ENCODE peak calls at places on chromosomes 16 and 17, in nine cellular contexts. W is uterus, P is body of pancreas, K is HepG2, Z is transverse colon, R is ovary, G is upper lobe of left lung, T is tibial nerve, M is A549. F is an unnamed sample.
A peak's percentile ranks its signal among the peaks of the same experiment; 100 is the strongest.

GRCh38 chr17:65360961-65361552 is 200.4 kb downstream of the AXIN2 start:
- DNase-seq in P (no peak), M (no peak), W (no peak), T (no peak), Z (peak; percentile 37), R (no peak), K (no peak), G (no peak), F (no peak)

GRCh38 chr16:78385406-78385805 is 286.0 kb downstream of the WWOX start:
- DNase-seq in G (no peak), T (no peak), K (no peak), M (no peak), P (no peak), R (no peak), W (no peak), Z (no peak), F (no peak)

GRCh38 chr17:20925091-20925490 is 117.7 kb downstream of the USP22 start:
- DNase-seq in P (no peak), T (no peak), R (no peak), G (no peak), M (no peak), Z (no peak), K (no peak), W (no peak), F (no peak)

GRCh38 chr17:29076087-29076486 is 33.1 kb downstream of the PIPOX start:
- DNase-seq in T (no peak), K (peak; percentile 73), G (no peak), R (no peak), M (no peak), Z (no peak), P (no peak), W (no peak), F (no peak)

GRCh38 chr17:27566673-27567562 is 64.1 kb upstream of the LGALS9 start:
- DNase-seq in M (peak; percentile 32), G (no peak), P (no peak), R (no peak), Z (no peak), W (no peak), K (no peak), T (no peak), F (no peak)

GRCh38 chr17:31470592-31470991 is 79.1 kb downstream of the RAB11FIP4 start:
- DNase-seq in W (no peak), K (no peak), M (no peak), T (no peak), P (no peak), G (no peak), R (no peak), Z (no peak), F (no peak)

GRCh38 chr17:8445536-8445935 is 9.9 kb downstream of the NDEL1 start:
- DNase-seq in Z (no peak), M (no peak), P (no peak), K (no peak), W (no peak), R (no peak), T (no peak), G (no peak), F (no peak)

GRCh38 chr17:75182319-75182568 is 515 bp downstream of the SUMO2 start:
- DNase-seq in R (no peak), T (no peak), G (no peak), P (no peak), K (no peak), M (no peak), Z (no peak), W (peak; percentile 33), F (peak; percentile 76)

GRCh38 chr16:73048292-73049050 is 543 bp upstream of the ZFHX3 start:
- DNase-seq in W (no peak), P (peak; percentile 47), R (peak; percentile 66), G (peak; percentile 63), T (no peak), Z (peak; percentile 67), K (peak; percentile 84), M (peak; percentile 69), F (peak; percentile 73)

GRCh38 chr17:17994770-17995169 is 22.1 kb downstream of the DRC3 start:
- DNase-seq in W (no peak), Z (no peak), M (no peak), T (no peak), R (no peak), G (no peak), P (no peak), K (no peak), F (no peak)

GRCh38 chr17:17993852-17994251 is 21.2 kb downstream of the DRC3 start:
- DNase-seq in M (no peak), R (no peak), T (no peak), W (no peak), G (no peak), P (no peak), Z (no peak), K (no peak), F (no peak)

GRCh38 chr17:17993366-17993765 is 20.7 kb downstream of the DRC3 start:
- DNase-seq in M (no peak), R (no peak), P (no peak), T (no peak), K (no peak), G (no peak), W (no peak), Z (no peak), F (no peak)

GRCh38 chr17:17990282-17990681 is 17.6 kb downstream of the DRC3 start:
- DNase-seq in W (no peak), M (peak; percentile 37), R (no peak), T (no peak), Z (no peak), P (no peak), K (no peak), G (no peak), F (no peak)

GRCh38 chr17:17994271-17994670 is 21.6 kb downstream of the DRC3 start:
- DNase-seq in M (peak; percentile 74), K (peak; percentile 56), R (peak; percentile 43), Z (no peak), W (no peak), T (no peak), P (peak; percentile 38), G (no peak), F (no peak)
- TF ChIP-seq CTCF in M (peak; percentile 52), K (peak; percentile 81), R (no peak), Z (no peak), W (no peak), T (peak; percentile 10), P (no peak), G (no peak), F (peak; percentile 39)

GRCh38 chr17:81566461-81567126 is 14.4 kb upstream of the FAAP100 start:
- DNase-seq in P (peak; percentile 94), K (no peak), R (peak; percentile 80), M (peak; percentile 89), G (peak; percentile 60), T (peak; percentile 70), Z (peak; percentile 73), W (peak; percentile 86), F (peak; percentile 77)
- H3K4me1 ChIP-seq in P (peaks cover 24% of the 10 kb centered on the region), K (no peaks in the 10 kb centered on the region), R (peaks cover 10% of the 10 kb centered on the region), M (peaks cover 70% of the 10 kb centered on the region), G (peaks cover 21% of the 10 kb centered on the region), T (peaks cover 18% of the 10 kb centered on the region), Z (peaks cover 21% of the 10 kb centered on the region), W (peaks cover 17% of the 10 kb centered on the region), F (peaks cover 24% of the 10 kb centered on the region)

GRCh38 chr17:42016952-42017865 is at the start of gene DNAJC7:
- DNase-seq in P (peak; percentile 93), T (peak; percentile 78), K (peak; percentile 91), M (peak; percentile 96), W (peak; percentile 88), R (peak; percentile 88), Z (peak; percentile 91), G (peak; percentile 96), F (peak; percentile 92)
- TF ChIP-seq POLR2A in P (peak; percentile 85), T (peak; percentile 54), K (peak; percentile 72), M (peak; percentile 83), W (peak; percentile 20), R (peak; percentile 60), Z (peak; percentile 81), G (peak; percentile 80), F (peak; percentile 74)

DNA sequence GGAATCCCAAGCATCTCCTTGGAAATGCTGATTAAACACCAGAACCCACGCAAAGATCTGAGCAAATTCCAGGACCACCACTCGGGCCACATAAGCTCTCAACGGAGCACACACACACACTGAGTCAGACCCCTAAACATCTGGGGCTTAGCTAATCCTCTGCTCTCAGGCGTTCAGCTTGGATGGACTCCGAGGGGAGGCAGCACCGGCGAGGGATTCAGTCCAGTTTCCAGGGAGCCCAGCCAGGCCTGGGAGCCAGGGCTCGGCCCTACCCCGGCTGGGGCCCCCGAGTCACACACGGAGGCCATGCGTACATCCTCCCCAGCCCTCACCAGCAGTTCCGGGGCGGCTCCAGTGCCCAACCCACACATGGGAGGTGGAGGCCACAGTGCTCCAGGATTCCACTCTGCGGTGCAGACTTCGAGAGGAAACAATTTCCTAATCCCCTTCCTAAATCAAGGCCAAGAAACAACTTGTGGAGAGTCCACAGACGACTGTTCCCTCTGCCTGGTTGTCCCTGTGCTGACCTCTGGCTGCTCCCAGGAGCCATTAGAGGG is 70.5 kb downstream of the GAS7 start:
- DNase-seq in T (peak; percentile 77), K (no peak), P (peak; percentile 49), G (peak; percentile 61), M (no peak), Z (peak; percentile 59), W (peak; percentile 92), R (peak; percentile 86), F (no peak)
- TF ChIP-seq CTCF in T (no peak), K (no peak), P (no peak), G (no peak), M (no peak), Z (no peak), W (no peak), R (peak; percentile 18), F (no peak)

DNA sequence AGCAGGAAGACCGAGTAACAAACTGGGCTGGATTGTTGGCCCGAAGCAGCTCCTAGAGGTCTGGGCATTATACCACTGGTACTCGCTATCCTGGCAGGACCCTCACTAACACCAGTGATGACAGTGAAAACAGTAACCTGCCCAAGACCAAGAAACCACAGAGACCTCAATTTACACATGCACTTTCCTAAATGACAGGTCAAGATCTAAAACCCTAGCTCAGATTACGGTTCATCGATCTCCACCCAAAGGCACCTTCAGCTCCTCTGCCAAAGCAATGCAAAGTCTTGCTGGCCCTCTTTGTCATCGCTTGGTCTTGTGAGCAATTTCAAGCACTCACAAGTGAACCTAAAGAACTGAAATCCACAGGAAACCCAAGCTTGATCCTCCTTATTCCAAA is 1.5 kb downstream of the PIP4K2B start:
- DNase-seq in R (no peak), M (no peak), K (no peak), T (no peak), Z (no peak), P (no peak), W (no peak), G (no peak), F (no peak)
- H3K4me1 ChIP-seq in R (peaks cover 8% of the 10 kb centered on the region), M (peaks cover 27% of the 10 kb centered on the region), K (peaks cover 39% of the 10 kb centered on the region), T (peaks cover 23% of the 10 kb centered on the region), Z (peaks cover 19% of the 10 kb centered on the region), P (peaks cover 30% of the 10 kb centered on the region), W (peaks cover 5% of the 10 kb centered on the region), G (peaks cover 28% of the 10 kb centered on the region), F (no peaks in the 10 kb centered on the region)

DNA sequence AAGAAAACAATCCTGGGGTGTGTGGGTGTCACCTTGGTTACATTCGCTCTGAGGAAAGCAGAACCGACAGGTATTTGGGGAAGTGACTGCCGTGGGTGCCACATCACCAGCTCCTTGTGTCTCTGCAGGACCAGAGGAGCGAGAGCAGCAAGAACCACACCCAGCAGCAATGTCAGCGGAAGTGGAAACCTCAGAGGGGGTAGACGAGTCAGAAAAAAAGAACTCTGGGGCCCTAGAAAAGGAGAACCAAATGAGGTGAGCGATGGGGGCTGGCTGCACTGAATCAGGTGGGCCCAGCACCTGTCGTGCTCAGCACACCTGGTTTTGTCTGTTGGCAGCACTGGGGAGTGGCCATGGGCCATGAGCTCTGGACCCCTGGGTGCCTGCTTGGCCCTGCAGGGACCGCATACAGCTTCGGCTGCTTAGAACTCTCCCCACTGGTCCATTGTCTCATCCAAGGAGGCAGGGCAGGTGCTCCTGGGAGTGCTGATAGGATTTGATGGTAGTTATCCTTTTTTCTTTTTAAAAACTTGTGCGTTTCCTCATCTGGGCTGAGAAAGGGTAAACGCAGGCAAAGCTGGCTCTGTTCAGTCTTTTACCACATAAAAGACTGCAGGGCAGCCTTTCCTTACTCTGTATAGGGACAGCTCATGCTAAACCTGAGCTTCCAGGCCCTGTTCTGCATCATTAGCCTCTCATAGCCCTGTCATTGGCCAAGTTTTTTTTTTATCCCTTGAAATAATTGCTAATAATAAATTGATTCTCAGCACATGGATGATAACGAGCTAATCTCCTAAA is 29.4 kb downstream of the HMOX2 start:
- DNase-seq in W (no peak), T (no peak), P (no peak), M (no peak), R (no peak), G (peak; percentile 74), Z (peak; percentile 67), K (no peak), F (peak; percentile 70)
- TF ChIP-seq POLR2A in W (no peak), T (no peak), P (no peak), M (no peak), R (no peak), G (no peak), Z (no peak), K (no peak), F (no peak)